ENCODE peak calls at places on chromosomes 1 and 21, in four cellular contexts. One of them, this sample, is unnamed.

GRCh38 chr1:6111571-6111970 is 65.9 kb downstream of the KCNAB2 start:
- DNase-seq in SK-N-SH: peak; percentile 94
- DNase-seq in tibial artery: no peak
- DNase-seq in endodermal cell: no peak
- DNase-seq in this sample: peak; percentile 67

GRCh38 chr1:162151900-162152829 is 82.7 kb downstream of the NOS1AP start:
- DNase-seq in SK-N-SH: no peak
- DNase-seq in tibial artery: no peak
- DNase-seq in endodermal cell: no peak
- DNase-seq in this sample: no peak

GRCh38 chr1:181645171-181645570 is 161.9 kb downstream of the CACNA1E start:
- DNase-seq in SK-N-SH: no peak
- DNase-seq in tibial artery: no peak
- DNase-seq in endodermal cell: no peak
- DNase-seq in this sample: no peak

GRCh38 chr1:77156214-77156613 is 63.0 kb downstream of the PIGK start:
- DNase-seq in SK-N-SH: no peak
- DNase-seq in tibial artery: no peak
- DNase-seq in endodermal cell: no peak
- DNase-seq in this sample: no peak

GRCh38 chr1:209493584-209493983 is 89.9 kb upstream of the CAMK1G start:
- DNase-seq in SK-N-SH: no peak
- DNase-seq in tibial artery: no peak
- DNase-seq in endodermal cell: no peak
- DNase-seq in this sample: no peak

GRCh38 chr1:109265741-109266330 is 16.5 kb downstream of the CELSR2 start:
- DNase-seq in SK-N-SH: no peak
- DNase-seq in tibial artery: no peak
- DNase-seq in endodermal cell: no peak
- DNase-seq in this sample: no peak

GRCh38 chr1:229286099-229286766 is 15.3 kb downstream of the RAB4A start:
- DNase-seq in SK-N-SH: no peak
- DNase-seq in tibial artery: no peak
- DNase-seq in endodermal cell: no peak
- DNase-seq in this sample: no peak

GRCh38 chr1:32907435-32907834 is 6.2 kb upstream of the TMEM54 start:
- DNase-seq in SK-N-SH: peak; percentile 6
- DNase-seq in tibial artery: no peak
- DNase-seq in endodermal cell: no peak
- DNase-seq in this sample: no peak

GRCh38 chr1:77349275-77349674 is 67.5 kb downstream of the AK5 start:
- DNase-seq in SK-N-SH: no peak
- DNase-seq in tibial artery: no peak
- DNase-seq in endodermal cell: no peak
- DNase-seq in this sample: no peak

GRCh38 chr1:9652379-9653194 is 1.1 kb downstream of the PIK3CD start:
- DNase-seq in SK-N-SH: peak; percentile 43
- DNase-seq in tibial artery: no peak
- DNase-seq in endodermal cell: no peak
- DNase-seq in this sample: no peak

GRCh38 chr1:9362488-9362887 is 69.8 kb downstream of the SPSB1 start:
- DNase-seq in SK-N-SH: no peak
- DNase-seq in tibial artery: no peak
- DNase-seq in endodermal cell: no peak
- DNase-seq in this sample: no peak

GRCh38 chr1:30083800-30084464 is 639.5 kb downstream of the MATN1 start:
- DNase-seq in SK-N-SH: no peak
- DNase-seq in tibial artery: peak; percentile 77
- DNase-seq in endodermal cell: no peak
- DNase-seq in this sample: no peak

GRCh38 chr1:119373465-119373864 is 4.9 kb downstream of the HAO2 start:
- DNase-seq in SK-N-SH: no peak
- DNase-seq in tibial artery: no peak
- DNase-seq in endodermal cell: peak; percentile 13
- DNase-seq in this sample: no peak

GRCh38 chr1:221862971-221863370 is 121.1 kb upstream of the DUSP10 start:
- DNase-seq in SK-N-SH: no peak
- DNase-seq in tibial artery: no peak
- DNase-seq in endodermal cell: no peak
- DNase-seq in this sample: no peak

GRCh38 chr1:27509127-27510080 is 19.4 kb upstream of the WASF2 start:
- DNase-seq in SK-N-SH: no peak
- DNase-seq in tibial artery: no peak
- DNase-seq in endodermal cell: peak; percentile 38
- DNase-seq in this sample: no peak

GRCh38 chr21:36887983-36888382 is 78.5 kb downstream of the HLCS start:
- DNase-seq in SK-N-SH: peak; percentile 54
- DNase-seq in tibial artery: no peak
- DNase-seq in endodermal cell: no peak
- DNase-seq in this sample: peak; percentile 21

GRCh38 chr1:39086386-39087108 is 60.4 kb downstream of the NDUFS5 start:
- DNase-seq in SK-N-SH: no peak
- DNase-seq in tibial artery: no peak
- DNase-seq in endodermal cell: no peak
- DNase-seq in this sample: no peak

GRCh38 chr1:145751491-145752021 is 32.3 kb downstream of the CD160 start:
- DNase-seq in SK-N-SH: no peak
- DNase-seq in tibial artery: no peak
- DNase-seq in endodermal cell: no peak
- DNase-seq in this sample: no peak

GRCh38 chr1:11653616-11654570 is at the start of gene FBXO2:
- DNase-seq in SK-N-SH: peak; percentile 89
- DNase-seq in tibial artery: no peak
- DNase-seq in endodermal cell: peak; percentile 67
- DNase-seq in this sample: no peak

GRCh38 chr1:212447478-212447877 is 14.8 kb downstream of the NENF start:
- DNase-seq in SK-N-SH: no peak
- DNase-seq in tibial artery: no peak
- DNase-seq in endodermal cell: no peak
- DNase-seq in this sample: no peak

GRCh38 chr1:24481098-24481497 is 21.5 kb upstream of the RCAN3 start:
- DNase-seq in SK-N-SH: no peak
- DNase-seq in tibial artery: no peak
- DNase-seq in endodermal cell: no peak
- DNase-seq in this sample: no peak

GRCh38 chr1:11198257-11198656 is 9.1 kb downstream of the ANGPTL7 start:
- DNase-seq in SK-N-SH: peak; percentile 46
- DNase-seq in tibial artery: no peak
- DNase-seq in endodermal cell: no peak
- DNase-seq in this sample: no peak

GRCh38 chr21:38351961-38352521 is 95.2 kb downstream of the KCNJ15 start:
- DNase-seq in SK-N-SH: no peak
- DNase-seq in tibial artery: no peak
- DNase-seq in endodermal cell: peak; percentile 66
- DNase-seq in this sample: no peak

GRCh38 chr1:87132664-87133000 is 196.0 kb upstream of the LMO4 start:
- DNase-seq in SK-N-SH: no peak
- DNase-seq in tibial artery: no peak
- DNase-seq in endodermal cell: no peak
- DNase-seq in this sample: no peak

GRCh38 chr1:23908453-23909341 is 4.5 kb downstream of the CNR2 start:
- DNase-seq in SK-N-SH: no peak
- DNase-seq in tibial artery: no peak
- DNase-seq in endodermal cell: no peak
- DNase-seq in this sample: no peak

GRCh38 chr1:206503591-206504362 is 3.6 kb upstream of the RASSF5 start:
- DNase-seq in SK-N-SH: no peak
- DNase-seq in tibial artery: peak; percentile 83
- DNase-seq in endodermal cell: no peak
- DNase-seq in this sample: no peak

GRCh38 chr1:26785611-26786436 is 1.9 kb upstream of the PIGV start:
- DNase-seq in SK-N-SH: no peak
- DNase-seq in tibial artery: no peak
- DNase-seq in endodermal cell: no peak
- DNase-seq in this sample: no peak

GRCh38 chr1:33455537-33456301 is 16.7 kb upstream of the ZSCAN20 start:
- DNase-seq in SK-N-SH: peak; percentile 66
- DNase-seq in tibial artery: peak; percentile 74
- DNase-seq in endodermal cell: peak; percentile 79
- DNase-seq in this sample: peak; percentile 45

GRCh38 chr21:16072692-16073091 is 342.9 kb downstream of the USP25 start:
- DNase-seq in SK-N-SH: no peak
- DNase-seq in tibial artery: no peak
- DNase-seq in endodermal cell: no peak
- DNase-seq in this sample: no peak

GRCh38 chr1:168342572-168343280 is 62.0 kb downstream of the TBX19 start:
- DNase-seq in SK-N-SH: peak; percentile 71
- DNase-seq in tibial artery: peak; percentile 94
- DNase-seq in endodermal cell: peak; percentile 93
- DNase-seq in this sample: peak; percentile 79

GRCh38 chr1:168341576-168341975 is 60.9 kb downstream of the TBX19 start:
- DNase-seq in SK-N-SH: no peak
- DNase-seq in tibial artery: no peak
- DNase-seq in endodermal cell: no peak
- DNase-seq in this sample: no peak

GRCh38 chr1:168340796-168341510 is 60.3 kb downstream of the TBX19 start:
- DNase-seq in SK-N-SH: no peak
- DNase-seq in tibial artery: no peak
- DNase-seq in endodermal cell: no peak
- DNase-seq in this sample: no peak

GRCh38 chr1:168345939-168346338 is 65.3 kb downstream of the TBX19 start:
- DNase-seq in SK-N-SH: no peak
- DNase-seq in tibial artery: no peak
- DNase-seq in endodermal cell: no peak
- DNase-seq in this sample: no peak

GRCh38 chr1:168343566-168343965 is 62.9 kb downstream of the TBX19 start:
- DNase-seq in SK-N-SH: no peak
- DNase-seq in tibial artery: no peak
- DNase-seq in endodermal cell: no peak
- DNase-seq in this sample: no peak
- TF ChIP-seq CTCF in SK-N-SH: no peak
- TF ChIP-seq CTCF in tibial artery: no peak
- TF ChIP-seq CTCF in endodermal cell: peak; percentile 60
- TF ChIP-seq CTCF in this sample: peak; percentile 56

DNA sequence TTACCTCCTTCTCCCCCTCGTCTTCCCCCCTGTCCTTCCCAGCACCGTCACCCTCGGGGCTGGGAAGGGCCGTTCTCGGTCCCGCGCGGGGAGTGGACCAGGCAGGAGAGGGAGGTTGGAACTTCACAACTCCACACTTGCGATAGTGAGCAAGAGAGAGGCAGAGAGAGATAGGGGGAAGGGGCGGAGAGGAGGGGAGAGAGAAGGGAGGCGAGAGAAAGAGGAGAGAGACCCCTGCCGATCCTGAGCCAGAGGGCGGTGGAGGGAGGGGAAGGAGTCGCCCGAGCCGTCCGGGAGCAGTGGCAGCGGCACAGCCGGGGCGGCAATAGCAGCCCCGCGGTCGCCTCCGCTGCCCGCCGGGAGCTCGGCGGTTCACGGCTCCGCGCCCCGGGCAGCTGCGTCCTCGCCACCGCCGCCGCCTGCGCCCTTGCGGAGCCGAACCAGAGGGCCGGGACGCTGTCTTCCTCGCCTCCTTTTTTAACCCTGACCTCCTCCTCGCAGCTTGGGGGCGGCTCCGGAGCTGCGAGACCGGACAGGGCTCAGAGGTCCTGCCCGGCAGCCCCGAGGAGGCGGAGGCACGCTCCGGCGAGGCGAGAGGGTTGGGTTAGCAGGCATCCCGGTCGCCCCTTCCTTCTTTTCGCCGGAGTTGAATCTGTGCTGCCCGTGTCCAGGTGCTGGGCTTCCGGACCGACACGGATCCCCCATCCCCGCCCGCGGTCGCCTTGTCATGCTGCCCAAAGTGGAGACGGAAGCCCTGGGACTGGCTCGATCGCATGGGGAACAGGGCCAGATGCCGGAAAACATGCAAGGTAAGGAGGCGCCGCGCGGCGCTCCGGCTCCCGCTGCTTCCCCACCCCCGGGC is 11.7 kb downstream of the NR5A2 start:
- DNase-seq in SK-N-SH: peak; percentile 76
- DNase-seq in tibial artery: peak; percentile 65
- DNase-seq in endodermal cell: peak; percentile 91
- DNase-seq in this sample: no peak
- H3K4me3 ChIP-seq in SK-N-SH: peak overlapping the region; percentile 41
- H3K4me3 ChIP-seq in tibial artery: peak overlapping the region; percentile 40
- H3K4me3 ChIP-seq in endodermal cell: peak overlapping the region; percentile 77
- H3K4me3 ChIP-seq in this sample: peak overlapping the region; percentile 8

GRCh38 chr1:155174334-155175280 is 958 bp downstream of the TRIM46 start:
- DNase-seq in SK-N-SH: peak; percentile 90
- DNase-seq in tibial artery: peak; percentile 68
- DNase-seq in endodermal cell: peak; percentile 80
- DNase-seq in this sample: peak; percentile 61

GRCh38 chr1:155177192-155177917 is 3.7 kb downstream of the TRIM46 start:
- DNase-seq in SK-N-SH: peak; percentile 14
- DNase-seq in tibial artery: no peak
- DNase-seq in endodermal cell: peak; percentile 33
- DNase-seq in this sample: no peak

GRCh38 chr1:155176544-155177071 is 3.0 kb downstream of the TRIM46 start:
- DNase-seq in SK-N-SH: peak; percentile 93
- DNase-seq in tibial artery: peak; percentile 88
- DNase-seq in endodermal cell: peak; percentile 91
- DNase-seq in this sample: peak; percentile 86

GRCh38 chr1:155175281-155175926 is 1.8 kb downstream of the TRIM46 start:
- DNase-seq in SK-N-SH: no peak
- DNase-seq in tibial artery: peak; percentile 62
- DNase-seq in endodermal cell: peak; percentile 50
- DNase-seq in this sample: peak; percentile 50

GRCh38 chr1:155175927-155176371 is 2.3 kb downstream of the TRIM46 start:
- DNase-seq in SK-N-SH: peak; percentile 43
- DNase-seq in tibial artery: peak; percentile 66
- DNase-seq in endodermal cell: peak; percentile 46
- DNase-seq in this sample: peak; percentile 56
- H3K4me1 ChIP-seq in SK-N-SH: peaks cover 33% of the 10 kb centered on the region
- H3K4me1 ChIP-seq in tibial artery: no peaks in the 10 kb centered on the region
- H3K4me1 ChIP-seq in endodermal cell: no peaks in the 10 kb centered on the region
- H3K4me1 ChIP-seq in this sample: peaks cover 14% of the 10 kb centered on the region

DNA sequence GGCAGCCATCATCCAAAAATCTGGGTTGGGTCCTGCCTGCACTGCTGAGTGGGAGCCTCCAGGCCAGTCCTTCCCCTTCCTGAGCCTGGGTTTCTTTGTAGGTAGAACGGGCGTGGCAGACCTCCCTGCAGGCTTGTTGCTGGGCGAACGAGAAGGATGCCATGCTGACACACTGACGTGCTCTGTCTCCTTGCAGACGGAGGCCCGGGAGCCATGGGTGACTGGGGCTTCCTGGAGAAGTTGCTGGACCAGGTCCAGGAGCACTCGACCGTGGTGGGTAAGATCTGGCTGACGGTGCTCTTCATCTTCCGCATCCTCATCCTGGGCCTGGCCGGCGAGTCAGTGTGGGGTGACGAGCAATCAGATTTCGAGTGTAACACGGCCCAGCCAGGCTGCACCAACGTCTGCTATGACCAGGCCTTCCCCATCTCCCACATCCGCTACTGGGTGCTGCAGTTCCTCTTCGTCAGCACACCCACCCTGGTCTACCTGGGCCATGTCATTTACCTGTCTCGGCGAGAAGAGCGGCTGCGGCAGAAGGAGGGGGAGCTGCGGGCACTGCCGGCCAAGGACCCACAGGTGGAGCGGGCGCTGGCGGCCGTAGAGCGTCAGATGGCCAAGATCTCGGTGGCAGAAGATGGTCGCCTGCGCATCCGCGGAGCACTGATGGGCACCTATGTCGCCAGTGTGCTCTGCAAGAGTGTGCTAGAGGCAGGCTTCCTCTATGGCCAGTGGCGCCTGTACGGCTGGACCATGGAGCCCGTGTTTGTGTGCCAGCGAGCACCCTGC is 1.4 kb downstream of the GJA4 start:
- DNase-seq in SK-N-SH: no peak
- DNase-seq in tibial artery: no peak
- DNase-seq in endodermal cell: no peak
- DNase-seq in this sample: no peak
- TF ChIP-seq CTCF in SK-N-SH: no peak
- TF ChIP-seq CTCF in tibial artery: no peak
- TF ChIP-seq CTCF in endodermal cell: no peak
- TF ChIP-seq CTCF in this sample: no peak